ENCODE peak calls at places on chromosomes 12 and 14, in eight cellular contexts. G, E, Z, F, C, A, O and T are unnamed samples.

GRCh38 chr12:120590741-120591407 is 9.7 kb upstream of the POP5 start:
- DNase-seq in G (no peak), E (peak; percentile 62), Z (no peak), F (no peak), C (no peak), A (no peak), O (peak; percentile 28), T (no peak)

GRCh38 chr14:67934087-67934486 is 114.5 kb downstream of the RAD51B start:
- DNase-seq in G (peak; percentile 33), E (peak; percentile 62), Z (peak; percentile 43), F (peak; percentile 70), C (no peak), A (no peak), O (no peak), T (no peak)

GRCh38 chr12:77725611-77726010 is 105.1 kb upstream of the NAV3 start:
- DNase-seq in G (no peak), E (no peak), Z (no peak), F (no peak), C (no peak), A (no peak), O (no peak), T (no peak)

GRCh38 chr12:112473056-112473455 is 54.3 kb downstream of the PTPN11 start:
- DNase-seq in G (no peak), E (no peak), Z (no peak), F (no peak), C (no peak), A (no peak), O (no peak), T (no peak)

GRCh38 chr14:91351508-91351853 is 66.1 kb downstream of the CCDC88C start:
- DNase-seq in G (no peak), E (no peak), Z (no peak), F (no peak), C (no peak), A (no peak), O (no peak), T (no peak)

GRCh38 chr14:61927015-61927414 is 164.8 kb downstream of the SNAPC1 start:
- DNase-seq in G (no peak), E (no peak), Z (no peak), F (no peak), C (no peak), A (no peak), O (no peak), T (no peak)

GRCh38 chr12:121033625-121034349 is 5.3 kb downstream of the OASL start:
- DNase-seq in G (no peak), E (no peak), Z (no peak), F (no peak), C (no peak), A (no peak), O (no peak), T (no peak)

GRCh38 chr14:74973003-74973614 is 17.7 kb upstream of the PGF start:
- DNase-seq in G (no peak), E (no peak), Z (no peak), F (no peak), C (peak; percentile 75), A (peak; percentile 78), O (peak; percentile 71), T (no peak)

GRCh38 chr14:24133730-24134129 is 2.3 kb upstream of the PSME1 start:
- DNase-seq in G (no peak), E (no peak), Z (no peak), F (no peak), C (no peak), A (no peak), O (no peak), T (no peak)

GRCh38 chr14:36105401-36105800 is 71.1 kb downstream of the PTCSC3 start:
- DNase-seq in G (peak; percentile 30), E (peak; percentile 21), Z (no peak), F (peak; percentile 20), C (no peak), A (no peak), O (no peak), T (no peak)

GRCh38 chr12:132360906-132361777 is 31.8 kb upstream of the GALNT9 start:
- DNase-seq in G (no peak), E (no peak), Z (no peak), F (no peak), C (no peak), A (peak; percentile 11), O (peak; percentile 54), T (no peak)

GRCh38 chr12:20740972-20741371 is 45.8 kb downstream of the SLCO1C1 start:
- DNase-seq in G (no peak), E (no peak), Z (no peak), F (no peak), C (no peak), A (no peak), O (no peak), T (no peak)

GRCh38 chr14:80584638-80585505 is 356.7 kb downstream of the CEP128 start:
- DNase-seq in G (no peak), E (peak; percentile 3), Z (no peak), F (peak; percentile 14), C (no peak), A (no peak), O (no peak), T (no peak)

GRCh38 chr14:75132374-75133086 is 5.7 kb upstream of the NEK9 start:
- DNase-seq in G (peak; percentile 42), E (peak; percentile 69), Z (peak; percentile 35), F (peak; percentile 80), C (no peak), A (no peak), O (no peak), T (no peak)

GRCh38 chr14:68894802-68895201 is 84.3 kb downstream of the ACTN1 start:
- DNase-seq in G (no peak), E (no peak), Z (no peak), F (no peak), C (no peak), A (no peak), O (no peak), T (no peak)

GRCh38 chr14:64726585-64726890 is 22.3 kb downstream of the PLEKHG3 start:
- DNase-seq in G (no peak), E (no peak), Z (peak; percentile 80), F (no peak), C (peak; percentile 70), A (peak; percentile 13), O (peak; percentile 60), T (no peak)

GRCh38 chr14:90159147-90159546 is 97.2 kb upstream of the PSMC1 start:
- DNase-seq in G (no peak), E (no peak), Z (no peak), F (peak; percentile 22), C (no peak), A (no peak), O (no peak), T (no peak)

GRCh38 chr12:131287015-131287937 is 333.6 kb downstream of the ADGRD1 start:
- DNase-seq in G (no peak), E (no peak), Z (no peak), F (no peak), C (peak; percentile 42), A (no peak), O (peak; percentile 52), T (no peak)

GRCh38 chr12:65561798-65562382 is 262.4 kb upstream of the HMGA2 start:
- DNase-seq in G (no peak), E (no peak), Z (no peak), F (no peak), C (no peak), A (no peak), O (no peak), T (no peak)

GRCh38 chr12:52598966-52599365 is 2.3 kb downstream of the KRT72 start:
- DNase-seq in G (no peak), E (no peak), Z (no peak), F (no peak), C (no peak), A (no peak), O (peak; percentile 26), T (peak; percentile 67)

GRCh38 chr12:11885261-11886038 is 185.3 kb upstream of the BCL2L14 start:
- DNase-seq in G (no peak), E (peak; percentile 94), Z (no peak), F (peak; percentile 7), C (no peak), A (no peak), O (no peak), T (no peak)

GRCh38 chr12:42660968-42661937 is 71.7 kb upstream of the PRICKLE1 start:
- DNase-seq in G (no peak), E (no peak), Z (no peak), F (no peak), C (no peak), A (no peak), O (no peak), T (no peak)

DNA sequence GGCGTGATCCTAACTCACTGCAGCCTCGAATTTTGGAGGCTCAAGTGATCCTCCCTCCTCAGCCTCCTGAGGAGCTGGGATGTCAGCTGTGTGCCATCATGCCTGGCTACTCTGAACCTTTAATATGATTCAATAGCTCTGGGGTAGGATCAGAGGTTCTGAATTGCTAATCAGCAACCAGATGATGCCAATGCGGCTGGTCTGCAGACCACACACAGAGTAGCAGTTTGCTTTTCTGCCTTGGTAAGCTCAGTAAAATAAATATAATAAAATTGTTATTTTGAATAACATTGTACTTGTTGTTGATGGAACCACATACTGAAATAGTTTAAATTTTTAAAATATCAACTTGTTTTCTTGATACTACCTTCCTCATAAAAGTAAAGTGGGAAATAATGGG is 86.6 kb downstream of the NTN4 start:
- DNase-seq in G (no peak), E (no peak), Z (no peak), F (no peak), C (no peak), A (no peak), O (no peak), T (no peak)
- TF ChIP-seq CTCF in G (no peak), E (no peak), Z (no peak), F (no peak), C (no peak), A (no peak), O (no peak), T (no peak)

DNA sequence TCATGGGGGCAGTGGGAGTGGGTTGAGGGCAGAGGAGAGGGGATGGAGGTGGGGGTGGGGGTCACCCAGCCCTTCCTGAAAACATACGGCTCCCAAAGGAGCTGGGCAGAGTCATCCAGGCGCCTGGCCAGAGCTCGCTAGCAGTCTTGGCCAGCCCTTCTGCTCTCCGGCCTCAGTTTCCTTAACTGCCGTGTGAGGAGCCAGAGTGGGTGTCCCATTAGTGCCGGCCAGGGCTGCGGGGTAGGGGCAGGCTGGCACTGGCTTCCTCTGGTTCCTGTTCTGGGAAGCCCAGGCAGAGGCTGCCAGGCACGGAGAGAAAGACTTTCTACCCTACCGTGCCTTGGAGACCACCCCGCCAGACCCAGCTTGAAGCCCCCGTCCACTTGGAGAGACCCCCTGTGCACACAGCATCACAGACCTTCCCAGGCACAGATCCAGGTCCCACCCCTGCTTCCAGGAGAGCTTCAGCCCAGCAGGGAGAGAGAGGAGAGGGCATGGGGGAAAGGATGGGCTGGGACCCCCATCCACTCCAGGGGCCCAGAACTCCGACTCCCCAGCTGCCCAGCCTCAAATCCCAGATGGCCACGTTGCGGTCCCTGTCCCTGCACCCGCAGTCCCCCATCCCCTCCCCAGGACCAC is 93.3 kb downstream of the RFLNA start:
- DNase-seq in G (no peak), E (no peak), Z (no peak), F (no peak), C (no peak), A (no peak), O (no peak), T (no peak)
- H3K4me3 ChIP-seq in G (peak overlapping the region; percentile 40), E (peak overlapping the region; percentile 72), Z (no peak overlapping the region), F (no peak overlapping the region), C (peak overlapping the region; percentile 59), A (peak overlapping the region; percentile 79), O (peak overlapping the region; percentile 56), T (peak overlapping the region; percentile 73)

GRCh38 chr14:51368721-51369163 is 128.7 kb downstream of the TMX1 start:
- DNase-seq in G (no peak), E (no peak), Z (no peak), F (no peak), C (no peak), A (no peak), O (no peak), T (no peak)
- H3K27ac ChIP-seq in G (no peak overlapping the region), E (no peak overlapping the region), Z (no peak overlapping the region), F (no peak overlapping the region), C (no peak overlapping the region), A (peak overlapping the region; percentile 56), O (no peak overlapping the region), T (no peak overlapping the region)

GRCh38 chr14:21097616-21098133 is 780 bp downstream of the ZNF219 start:
- DNase-seq in G (no peak), E (no peak), Z (peak; percentile 44), F (peak; percentile 62), C (peak; percentile 76), A (no peak), O (no peak), T (no peak)
- TF ChIP-seq CTCF in G (no peak), E (no peak), Z (no peak), F (no peak), C (no peak), A (no peak), O (no peak), T (no peak)